ENCODE peak calls at places on chromosomes 13 and 19, in ten cellular contexts. X, F, K, Z, W, V, T, M, C and I are unnamed samples. For H3K27me3 and H3K4me1, the result is how much of the 10 kb centered on the place peaks cover.

GRCh38 chr13:104816716-104817115 is 1718.7 kb downstream of the EFNB2 start:
- DNase-seq in X (no peak), F (no peak), K (no peak), Z (no peak), W (peak), V (no peak), T (no peak), M (no peak), C (no peak), I (no peak)

GRCh38 chr19:54551293-54551692 is 22.3 kb upstream of the LILRA2 start:
- DNase-seq in X (no peak), F (no peak), K (no peak), Z (no peak), W (no peak), V (no peak), T (no peak), M (no peak), C (no peak), I (no peak)

GRCh38 chr19:18202759-18203407 is 959 bp downstream of the RAB3A start:
- DNase-seq in X (peak), F (no peak), K (no peak), Z (peak), W (no peak), V (peak), T (no peak), M (no peak), C (no peak), I (no peak)

GRCh38 chr19:4711211-4711610 is 12.4 kb downstream of the DPP9 start:
- DNase-seq in X (no peak), F (no peak), K (no peak), Z (no peak), W (no peak), V (no peak), T (no peak), M (no peak), C (no peak), I (no peak)

GRCh38 chr19:19817357-19817756 is 4.2 kb downstream of the ZNF506 start:
- DNase-seq in X (no peak), F (no peak), K (no peak), Z (no peak), W (no peak), V (no peak), T (no peak), M (no peak), C (peak), I (no peak)

GRCh38 chr13:98846991-98847390 is 94.5 kb upstream of the SLC15A1 start:
- DNase-seq in X (no peak), F (no peak), K (no peak), Z (no peak), W (no peak), V (no peak), T (no peak), M (no peak), C (no peak), I (no peak)

GRCh38 chr19:4768934-4769777 is 22.4 kb upstream of the FEM1A start:
- DNase-seq in X (peak), F (peak), K (peak), Z (peak), W (peak), V (peak), T (peak), M (peak), C (peak), I (peak)

GRCh38 chr19:289651-290538 is 1.3 kb downstream of the PLPP2 start:
- DNase-seq in X (peak), F (no peak), K (peak), Z (peak), W (peak), V (peak), T (peak), M (no peak), C (peak), I (peak)

GRCh38 chr19:18915639-18916038 is 3.5 kb downstream of the COPE start:
- DNase-seq in X (peak), F (no peak), K (peak), Z (no peak), W (peak), V (peak), T (peak), M (no peak), C (no peak), I (peak)

GRCh38 chr13:31996611-31997010 is 35.0 kb upstream of the FRY start:
- DNase-seq in X (no peak), F (no peak), K (no peak), Z (no peak), W (no peak), V (no peak), T (no peak), M (no peak), C (no peak), I (no peak)

GRCh38 chr19:32819415-32820400 is 49.9 kb downstream of the SLC7A9 start:
- DNase-seq in X (no peak), F (no peak), K (no peak), Z (no peak), W (no peak), V (no peak), T (no peak), M (no peak), C (no peak), I (no peak)

GRCh38 chr19:48390188-48391099 is 907 bp downstream of the KDELR1 start:
- DNase-seq in X (peak), F (peak), K (peak), Z (peak), W (peak), V (peak), T (peak), M (peak), C (peak), I (peak)

GRCh38 chr19:17938092-17938845 is 5.5 kb downstream of the CCDC124 start:
- DNase-seq in X (peak), F (peak), K (peak), Z (peak), W (peak), V (peak), T (peak), M (peak), C (peak), I (peak)

GRCh38 chr19:16463991-16464575 is 7.7 kb downstream of the EPS15L1 start:
- DNase-seq in X (peak), F (no peak), K (no peak), Z (peak), W (peak), V (no peak), T (no peak), M (no peak), C (no peak), I (peak)

GRCh38 chr19:1206733-1207301 is 1.2 kb downstream of the STK11 start:
- DNase-seq in X (peak), F (no peak), K (peak), Z (peak), W (no peak), V (peak), T (no peak), M (no peak), C (peak), I (no peak)

GRCh38 chr19:47768604-47769003 is 9.9 kb upstream of the SELENOW start:
- DNase-seq in X (no peak), F (no peak), K (no peak), Z (no peak), W (no peak), V (no peak), T (no peak), M (no peak), C (no peak), I (no peak)

GRCh38 chr13:40433577-40433976 is 232.9 kb downstream of the FOXO1 start:
- DNase-seq in X (no peak), F (no peak), K (no peak), Z (no peak), W (no peak), V (no peak), T (no peak), M (no peak), C (peak), I (no peak)

GRCh38 chr19:47813304-47813994 is 8.3 kb upstream of the CRX start:
- DNase-seq in X (peak), F (peak), K (peak), Z (peak), W (peak), V (peak), T (peak), M (peak), C (peak), I (peak)

GRCh38 chr19:49417090-49417489 is 6.2 kb downstream of the PTH2 start:
- DNase-seq in X (no peak), F (no peak), K (no peak), Z (no peak), W (no peak), V (no peak), T (no peak), M (no peak), C (no peak), I (no peak)

GRCh38 chr13:83221256-83221655 is 661.0 kb downstream of the SLITRK1 start:
- DNase-seq in X (no peak), F (no peak), K (no peak), Z (peak), W (peak), V (no peak), T (no peak), M (no peak), C (no peak), I (no peak)

GRCh38 chr19:48569814-48570213 is 17.8 kb downstream of the SULT2B1 start:
- DNase-seq in X (no peak), F (no peak), K (no peak), Z (no peak), W (peak), V (no peak), T (no peak), M (no peak), C (no peak), I (no peak)

DNA sequence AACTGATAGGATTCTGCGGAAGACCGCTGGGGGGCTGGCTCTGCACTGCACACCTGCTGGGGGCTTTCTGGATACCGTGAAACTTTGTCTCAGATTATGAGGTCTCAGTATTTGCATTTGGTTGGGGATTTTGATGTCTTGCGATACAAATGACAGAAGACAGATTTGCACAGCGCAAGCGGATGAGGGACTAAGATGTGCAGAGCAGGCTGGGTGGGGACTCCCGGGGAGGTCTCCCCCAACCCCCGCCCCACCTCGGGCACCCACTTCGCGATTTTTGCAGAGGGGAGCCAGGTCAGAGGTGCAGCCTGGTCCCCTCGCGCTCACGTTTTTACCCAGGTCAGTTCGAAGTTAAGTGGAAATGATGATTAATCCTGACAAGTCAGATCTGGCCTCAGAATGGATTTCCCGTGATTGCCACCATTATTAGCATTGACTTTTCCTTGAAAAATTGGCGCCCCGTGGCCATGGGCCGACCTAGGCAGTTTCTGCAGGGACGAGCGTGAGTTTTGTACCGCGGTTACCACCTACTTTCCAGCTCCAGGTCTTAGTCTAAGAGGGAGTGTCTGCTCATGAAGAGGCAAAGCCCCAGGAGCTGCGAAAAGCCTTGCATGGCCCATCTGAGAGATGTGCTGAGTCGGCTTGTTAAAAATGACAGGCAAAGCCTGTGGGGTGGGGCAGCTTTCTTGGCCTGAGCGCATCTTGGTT is 1.3 kb upstream of the GJB2 start:
- DNase-seq in X (no peak), F (no peak), K (no peak), Z (no peak), W (no peak), V (no peak), T (no peak), M (no peak), C (no peak), I (no peak)
- H3K27me3 ChIP-seq in X (under half), F (half or more), K (under half), Z (half or more), W (half or more), V (under half), T (under half), M (under half), C (half or more), I (under half)

GRCh38 chr13:97234742-97235141 is 12.6 kb downstream of the MBNL2 start:
- DNase-seq in X (no peak), F (no peak), K (peak), Z (peak), W (no peak), V (peak), T (no peak), M (no peak), C (no peak), I (no peak)
- H3K4me1 ChIP-seq in X (under half), F (half or more), K (half or more), Z (under half), W (under half), V (under half), T (under half), M (under half), C (under half), I (under half)

GRCh38 chr19:3381701-3382372 is 15.5 kb downstream of the NFIC start:
- DNase-seq in X (no peak), F (no peak), K (peak), Z (no peak), W (no peak), V (no peak), T (no peak), M (no peak), C (no peak), I (no peak)

GRCh38 chr19:3375221-3376088 is 9.1 kb downstream of the NFIC start:
- DNase-seq in X (peak), F (peak), K (peak), Z (no peak), W (peak), V (peak), T (no peak), M (peak), C (no peak), I (no peak)

GRCh38 chr19:3374369-3375112 is 8.2 kb downstream of the NFIC start:
- DNase-seq in X (peak), F (no peak), K (peak), Z (no peak), W (no peak), V (no peak), T (no peak), M (no peak), C (no peak), I (no peak)

GRCh38 chr19:3380829-3381228 is 14.4 kb downstream of the NFIC start:
- DNase-seq in X (no peak), F (no peak), K (peak), Z (no peak), W (no peak), V (no peak), T (no peak), M (no peak), C (no peak), I (no peak)

GRCh38 chr19:3378352-3379146 is 12.2 kb downstream of the NFIC start:
- DNase-seq in X (no peak), F (no peak), K (peak), Z (no peak), W (no peak), V (no peak), T (no peak), M (no peak), C (no peak), I (no peak)
- H3K27me3 ChIP-seq in X (under half), F (under half), K (under half), Z (under half), W (under half), V (under half), T (under half), M (under half), C (under half), I (under half)

GRCh38 chr19:14503285-14503684 is 7.4 kb upstream of the GIPC1 start:
- DNase-seq in X (no peak), F (no peak), K (no peak), Z (no peak), W (no peak), V (no peak), T (no peak), M (no peak), C (no peak), I (no peak)
- H3K4me1 ChIP-seq in X (under half), F (under half), K (under half), Z (under half), W (under half), V (under half), T (under half), M (under half), C (under half), I (under half)

DNA sequence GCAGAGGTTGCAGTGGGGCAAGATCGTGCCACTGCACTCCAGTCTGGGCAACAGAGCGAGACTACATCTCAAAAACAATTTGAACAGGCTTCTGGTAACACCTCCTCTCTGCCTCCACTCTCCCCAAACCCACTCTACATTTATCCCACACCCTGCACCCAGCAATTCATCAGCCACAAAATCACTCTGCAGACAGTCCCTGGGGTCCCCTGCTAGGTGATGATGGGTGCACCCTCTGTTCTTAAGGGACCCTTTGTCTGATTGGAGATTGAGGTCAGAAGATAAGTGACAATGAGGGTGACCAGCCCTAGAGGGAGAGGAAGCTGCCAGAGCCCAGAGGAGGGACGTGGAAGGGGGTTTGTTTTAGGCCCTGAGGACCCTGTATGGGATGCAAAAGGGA is 2.2 kb downstream of the BCL3 start:
- DNase-seq in X (no peak), F (no peak), K (no peak), Z (no peak), W (no peak), V (no peak), T (no peak), M (no peak), C (no peak), I (no peak)
- H3K27me3 ChIP-seq in X (under half), F (under half), K (under half), Z (under half), W (under half), V (under half), T (under half), M (under half), C (under half), I (under half)